ENCODE peak calls at places on chromosomes 7 and 10, in ten cellular contexts. One of them, this sample, is unnamed.

GRCh38 chr10:15069230-15069629 is 19.3 kb downstream of the ACBD7 start:
- DNase-seq in adrenal gland: no peak
- DNase-seq in epithelial cell of esophagus: no peak
- DNase-seq in naive thymus-derived CD4-positive, alpha-beta T cell: no peak
- DNase-seq in IMR-90: no peak
- DNase-seq in Caco-2: no peak
- DNase-seq in coronary artery: no peak
- DNase-seq in lung: no peak
- DNase-seq in ovary: no peak
- DNase-seq in Panc1: no peak
- DNase-seq in this sample: no peak

GRCh38 chr7:5776894-5777645 is 4.4 kb downstream of the RNF216 start:
- DNase-seq in adrenal gland: no peak
- DNase-seq in epithelial cell of esophagus: no peak
- DNase-seq in naive thymus-derived CD4-positive, alpha-beta T cell: peak
- DNase-seq in IMR-90: no peak
- DNase-seq in Caco-2: no peak
- DNase-seq in coronary artery: no peak
- DNase-seq in lung: no peak
- DNase-seq in ovary: no peak
- DNase-seq in Panc1: no peak
- DNase-seq in this sample: no peak

GRCh38 chr10:132470306-132471124 is 67.1 kb upstream of the INPP5A start:
- DNase-seq in adrenal gland: no peak
- DNase-seq in epithelial cell of esophagus: no peak
- DNase-seq in naive thymus-derived CD4-positive, alpha-beta T cell: no peak
- DNase-seq in IMR-90: no peak
- DNase-seq in Caco-2: peak
- DNase-seq in coronary artery: no peak
- DNase-seq in lung: peak
- DNase-seq in ovary: peak
- DNase-seq in Panc1: no peak
- DNase-seq in this sample: no peak

GRCh38 chr10:49153971-49154370 is 20.1 kb upstream of the FAM170B start:
- DNase-seq in adrenal gland: no peak
- DNase-seq in epithelial cell of esophagus: no peak
- DNase-seq in naive thymus-derived CD4-positive, alpha-beta T cell: no peak
- DNase-seq in IMR-90: peak
- DNase-seq in Caco-2: no peak
- DNase-seq in coronary artery: no peak
- DNase-seq in lung: no peak
- DNase-seq in ovary: no peak
- DNase-seq in Panc1: no peak
- DNase-seq in this sample: no peak

GRCh38 chr7:129494041-129494440 is 8.3 kb upstream of the SMKR1 start:
- DNase-seq in adrenal gland: no peak
- DNase-seq in epithelial cell of esophagus: peak
- DNase-seq in naive thymus-derived CD4-positive, alpha-beta T cell: no peak
- DNase-seq in IMR-90: peak
- DNase-seq in Caco-2: no peak
- DNase-seq in coronary artery: no peak
- DNase-seq in lung: no peak
- DNase-seq in ovary: no peak
- DNase-seq in Panc1: peak
- DNase-seq in this sample: peak

GRCh38 chr7:143849785-143850479 is 52.0 kb downstream of the TCAF1 start:
- DNase-seq in adrenal gland: no peak
- DNase-seq in epithelial cell of esophagus: no peak
- DNase-seq in naive thymus-derived CD4-positive, alpha-beta T cell: no peak
- DNase-seq in IMR-90: no peak
- DNase-seq in Caco-2: no peak
- DNase-seq in coronary artery: no peak
- DNase-seq in lung: no peak
- DNase-seq in ovary: no peak
- DNase-seq in Panc1: no peak
- DNase-seq in this sample: no peak

GRCh38 chr7:77498659-77499379 is 38.3 kb upstream of the PTPN12 start:
- DNase-seq in adrenal gland: no peak
- DNase-seq in epithelial cell of esophagus: no peak
- DNase-seq in naive thymus-derived CD4-positive, alpha-beta T cell: no peak
- DNase-seq in IMR-90: no peak
- DNase-seq in Caco-2: no peak
- DNase-seq in coronary artery: no peak
- DNase-seq in lung: no peak
- DNase-seq in ovary: no peak
- DNase-seq in Panc1: no peak
- DNase-seq in this sample: no peak

GRCh38 chr10:26488344-26488743 is 50.2 kb downstream of the APBB1IP start:
- DNase-seq in adrenal gland: no peak
- DNase-seq in epithelial cell of esophagus: no peak
- DNase-seq in naive thymus-derived CD4-positive, alpha-beta T cell: no peak
- DNase-seq in IMR-90: no peak
- DNase-seq in Caco-2: no peak
- DNase-seq in coronary artery: no peak
- DNase-seq in lung: no peak
- DNase-seq in ovary: no peak
- DNase-seq in Panc1: no peak
- DNase-seq in this sample: peak

GRCh38 chr10:71765907-71766716 is 7.2 kb downstream of the VSIR start:
- DNase-seq in adrenal gland: no peak
- DNase-seq in epithelial cell of esophagus: no peak
- DNase-seq in naive thymus-derived CD4-positive, alpha-beta T cell: no peak
- DNase-seq in IMR-90: no peak
- DNase-seq in Caco-2: no peak
- DNase-seq in coronary artery: no peak
- DNase-seq in lung: no peak
- DNase-seq in ovary: no peak
- DNase-seq in Panc1: no peak
- DNase-seq in this sample: no peak

GRCh38 chr10:132399117-132400035 is 2.4 kb downstream of the PWWP2B start:
- DNase-seq in adrenal gland: peak
- DNase-seq in epithelial cell of esophagus: no peak
- DNase-seq in naive thymus-derived CD4-positive, alpha-beta T cell: no peak
- DNase-seq in IMR-90: no peak
- DNase-seq in Caco-2: no peak
- DNase-seq in coronary artery: no peak
- DNase-seq in lung: no peak
- DNase-seq in ovary: peak
- DNase-seq in Panc1: no peak
- DNase-seq in this sample: no peak

GRCh38 chr7:155356323-155357105 is 58.8 kb downstream of the INSIG1 start:
- DNase-seq in adrenal gland: no peak
- DNase-seq in epithelial cell of esophagus: peak
- DNase-seq in naive thymus-derived CD4-positive, alpha-beta T cell: no peak
- DNase-seq in IMR-90: no peak
- DNase-seq in Caco-2: no peak
- DNase-seq in coronary artery: no peak
- DNase-seq in lung: no peak
- DNase-seq in ovary: no peak
- DNase-seq in Panc1: no peak
- DNase-seq in this sample: no peak

GRCh38 chr10:126969310-126969709 is 64.1 kb downstream of the DOCK1 start:
- DNase-seq in adrenal gland: no peak
- DNase-seq in epithelial cell of esophagus: peak
- DNase-seq in naive thymus-derived CD4-positive, alpha-beta T cell: no peak
- DNase-seq in IMR-90: no peak
- DNase-seq in Caco-2: peak
- DNase-seq in coronary artery: no peak
- DNase-seq in lung: no peak
- DNase-seq in ovary: no peak
- DNase-seq in Panc1: no peak
- DNase-seq in this sample: no peak

GRCh38 chr7:532379-533143 is 12.9 kb upstream of the PDGFA start:
- DNase-seq in adrenal gland: no peak
- DNase-seq in epithelial cell of esophagus: no peak
- DNase-seq in naive thymus-derived CD4-positive, alpha-beta T cell: no peak
- DNase-seq in IMR-90: no peak
- DNase-seq in Caco-2: no peak
- DNase-seq in coronary artery: no peak
- DNase-seq in lung: no peak
- DNase-seq in ovary: no peak
- DNase-seq in Panc1: no peak
- DNase-seq in this sample: no peak

DNA sequence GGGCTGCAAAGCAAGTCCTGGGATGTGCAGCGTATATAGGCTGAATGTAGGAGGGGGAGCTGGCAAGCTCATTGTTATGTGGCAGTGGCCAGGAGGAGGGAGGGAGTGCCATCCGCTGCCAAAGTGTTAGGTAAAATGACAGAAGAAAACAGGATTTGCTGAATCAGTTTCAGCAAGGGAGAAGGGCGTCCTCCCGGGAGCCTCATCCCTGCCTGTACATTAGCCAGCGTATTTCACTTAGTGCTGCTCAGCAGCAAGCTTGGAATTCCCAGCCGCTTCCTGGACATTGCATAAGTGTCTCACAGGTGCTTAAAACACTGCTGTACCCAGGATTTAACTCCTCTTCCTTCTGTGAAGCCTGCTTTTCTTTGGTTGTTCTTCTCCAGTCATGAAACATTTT is 2.5 kb downstream of the NIPSNAP2 start:
- DNase-seq in adrenal gland: no peak
- DNase-seq in epithelial cell of esophagus: peak
- DNase-seq in naive thymus-derived CD4-positive, alpha-beta T cell: no peak
- DNase-seq in IMR-90: no peak
- DNase-seq in Caco-2: no peak
- DNase-seq in coronary artery: no peak
- DNase-seq in lung: no peak
- DNase-seq in ovary: no peak
- DNase-seq in Panc1: no peak
- DNase-seq in this sample: no peak
- H3K4me3 ChIP-seq in adrenal gland: peak
- H3K4me3 ChIP-seq in epithelial cell of esophagus: no peak
- H3K4me3 ChIP-seq in naive thymus-derived CD4-positive, alpha-beta T cell: no peak
- H3K4me3 ChIP-seq in IMR-90: no peak
- H3K4me3 ChIP-seq in Caco-2: no peak
- H3K4me3 ChIP-seq in coronary artery: no peak
- H3K4me3 ChIP-seq in lung: no peak
- H3K4me3 ChIP-seq in ovary: no peak
- H3K4me3 ChIP-seq in Panc1: no peak
- H3K4me3 ChIP-seq in this sample: no peak

DNA sequence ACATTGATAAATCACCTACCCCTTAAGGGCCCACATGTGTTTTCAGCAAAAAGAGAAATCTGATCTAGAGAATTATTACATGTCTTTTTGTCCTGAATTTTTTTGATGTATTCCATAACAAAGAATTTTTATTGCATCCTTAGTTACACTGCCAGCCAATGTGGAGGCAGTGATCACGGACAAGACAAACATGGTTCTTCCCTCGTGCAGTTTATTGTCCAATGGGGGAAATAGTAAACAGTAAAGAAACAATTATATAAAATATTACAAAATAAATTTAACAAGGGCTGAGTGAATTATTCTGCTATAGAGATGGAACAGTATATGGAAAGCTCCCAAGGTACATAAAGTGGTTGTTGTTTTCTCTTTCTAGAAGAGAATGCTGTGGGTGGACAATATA is 2.0 kb downstream of the STEAP2 start:
- DNase-seq in adrenal gland: no peak
- DNase-seq in epithelial cell of esophagus: no peak
- DNase-seq in naive thymus-derived CD4-positive, alpha-beta T cell: no peak
- DNase-seq in IMR-90: no peak
- DNase-seq in Caco-2: no peak
- DNase-seq in coronary artery: no peak
- DNase-seq in lung: no peak
- DNase-seq in ovary: no peak
- DNase-seq in Panc1: no peak
- DNase-seq in this sample: no peak
- H3K4me3 ChIP-seq in adrenal gland: no peak
- H3K4me3 ChIP-seq in epithelial cell of esophagus: no peak
- H3K4me3 ChIP-seq in naive thymus-derived CD4-positive, alpha-beta T cell: no peak
- H3K4me3 ChIP-seq in IMR-90: no peak
- H3K4me3 ChIP-seq in Caco-2: no peak
- H3K4me3 ChIP-seq in coronary artery: no peak
- H3K4me3 ChIP-seq in lung: no peak
- H3K4me3 ChIP-seq in ovary: no peak
- H3K4me3 ChIP-seq in Panc1: no peak
- H3K4me3 ChIP-seq in this sample: no peak

DNA sequence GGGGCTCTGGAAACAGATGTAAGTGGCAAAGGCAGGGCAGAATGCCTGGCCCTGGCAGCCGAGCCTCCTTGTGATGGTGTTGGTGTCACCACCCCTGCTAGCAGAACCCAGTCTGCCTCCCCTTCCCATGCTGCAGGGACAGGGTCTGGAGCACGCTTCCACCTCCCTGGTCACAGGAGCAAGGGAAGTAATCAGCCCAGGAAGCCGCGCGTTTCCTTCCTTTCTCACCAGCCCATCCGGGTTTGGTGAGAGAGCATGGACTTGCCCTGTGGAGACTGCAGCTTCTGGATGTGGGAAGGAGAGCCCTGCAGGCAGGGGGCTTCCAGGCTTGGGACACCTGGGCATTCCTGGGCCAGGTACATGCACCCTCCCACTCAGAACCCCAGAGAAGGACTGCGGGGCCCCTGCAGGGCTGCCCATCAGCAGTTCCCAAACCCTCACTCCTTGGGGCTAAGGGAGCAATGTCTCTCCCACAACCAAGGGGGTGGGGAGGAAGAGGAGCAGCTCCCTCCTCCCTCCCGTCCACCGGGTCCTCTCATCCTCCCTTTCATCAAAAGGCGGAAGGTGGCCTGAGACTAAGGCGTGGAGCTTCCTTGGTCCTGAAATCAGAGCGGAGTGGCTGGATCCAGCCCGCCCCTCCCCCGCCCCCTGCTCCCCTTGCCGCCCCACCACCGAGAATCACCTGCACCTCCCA is 1.8 kb downstream of the MMRN2 start:
- DNase-seq in adrenal gland: no peak
- DNase-seq in epithelial cell of esophagus: no peak
- DNase-seq in naive thymus-derived CD4-positive, alpha-beta T cell: no peak
- DNase-seq in IMR-90: no peak
- DNase-seq in Caco-2: no peak
- DNase-seq in coronary artery: no peak
- DNase-seq in lung: no peak
- DNase-seq in ovary: peak
- DNase-seq in Panc1: no peak
- DNase-seq in this sample: no peak
- H3K4me3 ChIP-seq in adrenal gland: peak
- H3K4me3 ChIP-seq in epithelial cell of esophagus: no peak
- H3K4me3 ChIP-seq in naive thymus-derived CD4-positive, alpha-beta T cell: no peak
- H3K4me3 ChIP-seq in IMR-90: no peak
- H3K4me3 ChIP-seq in Caco-2: no peak
- H3K4me3 ChIP-seq in coronary artery: peak
- H3K4me3 ChIP-seq in lung: peak
- H3K4me3 ChIP-seq in ovary: peak
- H3K4me3 ChIP-seq in Panc1: no peak
- H3K4me3 ChIP-seq in this sample: no peak

DNA sequence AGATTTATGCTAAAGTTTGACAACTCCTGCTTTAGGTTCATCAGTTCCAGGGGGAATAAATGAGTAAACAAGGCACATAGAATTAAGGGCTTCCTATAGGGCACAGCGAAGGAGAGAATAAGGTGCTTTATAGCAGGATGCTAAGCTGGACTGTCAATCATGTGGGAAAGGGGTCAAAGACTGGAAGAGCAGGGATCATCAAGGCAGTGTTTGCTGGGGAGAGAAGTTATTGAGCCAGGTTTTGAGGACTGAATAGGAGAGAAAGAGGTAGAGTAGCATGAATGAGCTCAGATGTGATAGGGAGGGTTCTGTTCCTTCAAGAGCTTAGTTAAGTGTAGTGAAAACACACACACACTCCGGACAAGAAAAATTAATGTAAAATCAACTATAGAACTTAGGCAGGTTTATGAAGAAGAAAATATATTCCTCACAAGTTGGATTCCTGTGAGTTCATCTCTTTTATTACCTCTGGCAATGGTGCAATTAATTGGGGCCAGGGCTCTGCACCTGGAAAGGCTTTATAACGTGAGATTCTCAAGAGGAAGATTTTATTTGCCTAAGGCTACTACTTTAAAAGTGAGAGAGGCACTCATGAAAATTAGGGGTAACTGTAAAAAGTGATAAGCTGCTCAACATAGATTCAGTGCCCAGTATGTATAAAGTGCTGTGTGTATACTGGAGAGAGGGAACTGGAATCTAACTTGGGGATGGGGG is 222.4 kb downstream of the AUTS2 start:
- DNase-seq in adrenal gland: no peak
- DNase-seq in epithelial cell of esophagus: no peak
- DNase-seq in naive thymus-derived CD4-positive, alpha-beta T cell: no peak
- DNase-seq in IMR-90: no peak
- DNase-seq in Caco-2: no peak
- DNase-seq in coronary artery: no peak
- DNase-seq in lung: no peak
- DNase-seq in ovary: no peak
- DNase-seq in Panc1: no peak
- DNase-seq in this sample: no peak
- H3K4me3 ChIP-seq in adrenal gland: no peak
- H3K4me3 ChIP-seq in epithelial cell of esophagus: no peak
- H3K4me3 ChIP-seq in naive thymus-derived CD4-positive, alpha-beta T cell: no peak
- H3K4me3 ChIP-seq in IMR-90: no peak
- H3K4me3 ChIP-seq in Caco-2: no peak
- H3K4me3 ChIP-seq in coronary artery: no peak
- H3K4me3 ChIP-seq in lung: no peak
- H3K4me3 ChIP-seq in ovary: no peak
- H3K4me3 ChIP-seq in Panc1: no peak
- H3K4me3 ChIP-seq in this sample: no peak